ENCODE peak calls at places on chromosomes 6 and 20, in four cellular contexts. One of them, this sample, is unnamed.

GRCh38 chr6:131807644-131808459 is at the start of gene ENPP1:
- DNase-seq in BE2C: peak; percentile 61
- DNase-seq in ascending aorta: peak; percentile 53
- DNase-seq in upper lobe of right lung: peak; percentile 84
- DNase-seq in this sample: peak; percentile 83

GRCh38 chr20:44009679-44009992 is 95.0 kb downstream of the TOX2 start:
- DNase-seq in BE2C: no peak
- DNase-seq in ascending aorta: no peak
- DNase-seq in upper lobe of right lung: no peak
- DNase-seq in this sample: no peak

GRCh38 chr20:47540443-47541354 is 39.0 kb downstream of the NCOA3 start:
- DNase-seq in BE2C: no peak
- DNase-seq in ascending aorta: no peak
- DNase-seq in upper lobe of right lung: no peak
- DNase-seq in this sample: no peak

GRCh38 chr20:4225778-4226177 is 210.4 kb upstream of the RNF24 start:
- DNase-seq in BE2C: no peak
- DNase-seq in ascending aorta: no peak
- DNase-seq in upper lobe of right lung: no peak
- DNase-seq in this sample: no peak

GRCh38 chr6:87700729-87701675 is 1.0 kb downstream of the AKIRIN2 start:
- DNase-seq in BE2C: peak; percentile 40
- DNase-seq in ascending aorta: no peak
- DNase-seq in upper lobe of right lung: no peak
- DNase-seq in this sample: peak; percentile 55

GRCh38 chr6:135306740-135307420 is 125.8 kb downstream of the MYB start:
- DNase-seq in BE2C: no peak
- DNase-seq in ascending aorta: no peak
- DNase-seq in upper lobe of right lung: no peak
- DNase-seq in this sample: no peak

GRCh38 chr20:50339196-50339901 is 148.7 kb downstream of the CEBPB start:
- DNase-seq in BE2C: peak; percentile 37
- DNase-seq in ascending aorta: no peak
- DNase-seq in upper lobe of right lung: no peak
- DNase-seq in this sample: peak; percentile 29

GRCh38 chr6:7110092-7110792 is 2.5 kb downstream of the RREB1 start:
- DNase-seq in BE2C: no peak
- DNase-seq in ascending aorta: no peak
- DNase-seq in upper lobe of right lung: no peak
- DNase-seq in this sample: no peak

GRCh38 chr6:141963543-141964295 is 169.0 kb upstream of the GJE1 start:
- DNase-seq in BE2C: no peak
- DNase-seq in ascending aorta: no peak
- DNase-seq in upper lobe of right lung: no peak
- DNase-seq in this sample: no peak

GRCh38 chr6:36118550-36119107 is 11.7 kb upstream of the MAPK13 start:
- DNase-seq in BE2C: no peak
- DNase-seq in ascending aorta: no peak
- DNase-seq in upper lobe of right lung: no peak
- DNase-seq in this sample: no peak

GRCh38 chr6:13392462-13392861 is 64.1 kb upstream of the TBC1D7 start:
- DNase-seq in BE2C: no peak
- DNase-seq in ascending aorta: no peak
- DNase-seq in upper lobe of right lung: no peak
- DNase-seq in this sample: no peak

GRCh38 chr20:49885558-49886332 is 29.6 kb downstream of the SPATA2 start:
- DNase-seq in BE2C: no peak
- DNase-seq in ascending aorta: no peak
- DNase-seq in upper lobe of right lung: no peak
- DNase-seq in this sample: no peak

GRCh38 chr6:45592991-45593390 is 215.3 kb upstream of the SUPT3H start:
- DNase-seq in BE2C: no peak
- DNase-seq in ascending aorta: no peak
- DNase-seq in upper lobe of right lung: no peak
- DNase-seq in this sample: no peak

GRCh38 chr20:25626779-25627178 is 3.0 kb upstream of the NANP start:
- DNase-seq in BE2C: no peak
- DNase-seq in ascending aorta: no peak
- DNase-seq in upper lobe of right lung: no peak
- DNase-seq in this sample: no peak

GRCh38 chr20:34334654-34335407 is 28.2 kb upstream of the ITCH start:
- DNase-seq in BE2C: no peak
- DNase-seq in ascending aorta: no peak
- DNase-seq in upper lobe of right lung: no peak
- DNase-seq in this sample: no peak

GRCh38 chr20:50577175-50578018 is 67.2 kb downstream of the PTPN1 start:
- DNase-seq in BE2C: peak; percentile 58
- DNase-seq in ascending aorta: no peak
- DNase-seq in upper lobe of right lung: no peak
- DNase-seq in this sample: no peak

GRCh38 chr6:2862712-2863174 is 21.1 kb upstream of the SERPINB1 start:
- DNase-seq in BE2C: no peak
- DNase-seq in ascending aorta: no peak
- DNase-seq in upper lobe of right lung: no peak
- DNase-seq in this sample: no peak

GRCh38 chr6:24775520-24776058 is 852 bp downstream of the GMNN start:
- DNase-seq in BE2C: no peak
- DNase-seq in ascending aorta: no peak
- DNase-seq in upper lobe of right lung: no peak
- DNase-seq in this sample: peak; percentile 20

GRCh38 chr6:167470836-167471547 is 146.1 kb downstream of the TTLL2 start:
- DNase-seq in BE2C: no peak
- DNase-seq in ascending aorta: no peak
- DNase-seq in upper lobe of right lung: no peak
- DNase-seq in this sample: no peak

GRCh38 chr6:35203680-35204079 is 10.1 kb upstream of the SCUBE3 start:
- DNase-seq in BE2C: no peak
- DNase-seq in ascending aorta: no peak
- DNase-seq in upper lobe of right lung: no peak
- DNase-seq in this sample: no peak

GRCh38 chr6:131443014-131443413 is 130.0 kb upstream of the ARG1 start:
- DNase-seq in BE2C: no peak
- DNase-seq in ascending aorta: no peak
- DNase-seq in upper lobe of right lung: no peak
- DNase-seq in this sample: no peak

GRCh38 chr20:5531318-5532081 is 214.7 kb upstream of the PROKR2 start:
- DNase-seq in BE2C: no peak
- DNase-seq in ascending aorta: no peak
- DNase-seq in upper lobe of right lung: no peak
- DNase-seq in this sample: no peak

GRCh38 chr6:6884193-6884627 is 223.6 kb upstream of the RREB1 start:
- DNase-seq in BE2C: no peak
- DNase-seq in ascending aorta: no peak
- DNase-seq in upper lobe of right lung: no peak
- DNase-seq in this sample: no peak

GRCh38 chr6:66057034-66057433 is 350.0 kb upstream of the EYS start:
- DNase-seq in BE2C: no peak
- DNase-seq in ascending aorta: no peak
- DNase-seq in upper lobe of right lung: no peak
- DNase-seq in this sample: no peak

GRCh38 chr20:52201395-52201794 is 9.8 kb upstream of the ZFP64 start:
- DNase-seq in BE2C: no peak
- DNase-seq in ascending aorta: no peak
- DNase-seq in upper lobe of right lung: no peak
- DNase-seq in this sample: no peak

GRCh38 chr6:121399971-121400370 is 35.5 kb upstream of the GJA1 start:
- DNase-seq in BE2C: no peak
- DNase-seq in ascending aorta: no peak
- DNase-seq in upper lobe of right lung: no peak
- DNase-seq in this sample: no peak

GRCh38 chr6:110878751-110879539 is 4.4 kb downstream of the AMD1 start:
- DNase-seq in BE2C: peak; percentile 44
- DNase-seq in ascending aorta: no peak
- DNase-seq in upper lobe of right lung: no peak
- DNase-seq in this sample: peak; percentile 57

GRCh38 chr6:24072038-24072746 is 53.8 kb upstream of the NRSN1 start:
- DNase-seq in BE2C: no peak
- DNase-seq in ascending aorta: no peak
- DNase-seq in upper lobe of right lung: no peak
- DNase-seq in this sample: no peak

GRCh38 chr20:34537651-34538050 is 20.9 kb upstream of the MAP1LC3A start:
- DNase-seq in BE2C: no peak
- DNase-seq in ascending aorta: no peak
- DNase-seq in upper lobe of right lung: no peak
- DNase-seq in this sample: no peak

DNA sequence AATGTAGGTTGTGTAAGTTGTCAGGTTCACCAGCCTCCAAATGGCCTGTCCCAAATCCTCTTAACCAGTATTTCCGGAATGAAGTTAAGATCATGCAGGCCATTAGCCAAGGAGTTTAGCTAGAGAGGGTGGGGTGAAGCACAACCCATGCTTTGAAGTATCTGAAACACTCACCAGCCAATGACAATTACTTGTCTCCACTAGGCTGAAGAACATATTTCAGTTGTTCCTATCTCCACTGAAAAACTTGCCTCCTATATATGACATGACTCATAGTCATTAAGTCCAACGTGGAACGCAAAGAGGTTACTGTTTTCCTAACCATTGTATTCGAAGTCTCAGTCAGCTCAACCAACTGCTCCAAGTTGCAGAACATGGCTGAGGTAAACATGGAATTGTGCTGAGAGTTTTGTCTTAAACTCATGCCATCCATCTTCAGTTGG is 37.4 kb upstream of the TNFAIP3 start:
- DNase-seq in BE2C: no peak
- DNase-seq in ascending aorta: no peak
- DNase-seq in upper lobe of right lung: no peak
- DNase-seq in this sample: no peak
- H3K4me1 ChIP-seq in BE2C: no peaks in the 10 kb centered on the region
- H3K4me1 ChIP-seq in ascending aorta: no peaks in the 10 kb centered on the region
- H3K4me1 ChIP-seq in upper lobe of right lung: no peaks in the 10 kb centered on the region
- H3K4me1 ChIP-seq in this sample: no peaks in the 10 kb centered on the region

GRCh38 chr6:157457787-157458186 is 76.8 kb downstream of the ZDHHC14 start:
- DNase-seq in BE2C: no peak
- DNase-seq in ascending aorta: no peak
- DNase-seq in upper lobe of right lung: no peak
- DNase-seq in this sample: no peak

GRCh38 chr6:157462956-157463742 is 82.2 kb downstream of the ZDHHC14 start:
- DNase-seq in BE2C: no peak
- DNase-seq in ascending aorta: no peak
- DNase-seq in upper lobe of right lung: no peak
- DNase-seq in this sample: no peak

GRCh38 chr6:157460182-157460999 is 79.4 kb downstream of the ZDHHC14 start:
- DNase-seq in BE2C: no peak
- DNase-seq in ascending aorta: no peak
- DNase-seq in upper lobe of right lung: no peak
- DNase-seq in this sample: no peak

GRCh38 chr6:157459327-157459726 is 78.3 kb downstream of the ZDHHC14 start:
- DNase-seq in BE2C: no peak
- DNase-seq in ascending aorta: no peak
- DNase-seq in upper lobe of right lung: no peak
- DNase-seq in this sample: no peak

GRCh38 chr6:157461000-157461915 is 80.3 kb downstream of the ZDHHC14 start:
- DNase-seq in BE2C: no peak
- DNase-seq in ascending aorta: no peak
- DNase-seq in upper lobe of right lung: no peak
- DNase-seq in this sample: peak; percentile 41
- TF ChIP-seq CTCF in BE2C: no peak
- TF ChIP-seq CTCF in ascending aorta: no peak
- TF ChIP-seq CTCF in upper lobe of right lung: peak; percentile 30
- TF ChIP-seq CTCF in this sample: peak; percentile 39

DNA sequence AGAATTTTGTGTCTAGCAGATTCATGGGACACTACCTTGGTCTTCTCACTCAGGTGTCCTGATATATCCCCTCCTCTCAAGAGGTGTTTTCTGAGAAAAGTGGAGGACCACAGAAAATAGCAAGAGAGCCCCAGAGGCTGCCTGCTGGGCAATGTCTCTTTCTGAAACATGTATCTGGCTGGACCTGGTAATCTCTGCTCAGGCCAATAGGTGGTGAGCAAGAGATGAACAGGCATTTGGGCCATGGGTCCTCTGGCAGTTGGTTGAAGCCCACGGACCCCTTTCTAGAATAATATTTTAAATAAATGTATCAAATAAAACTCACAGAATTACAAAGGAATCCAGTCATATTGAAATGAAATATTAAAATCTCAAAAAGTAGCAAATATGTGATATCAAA is 8.8 kb upstream of the THBD start:
- DNase-seq in BE2C: no peak
- DNase-seq in ascending aorta: no peak
- DNase-seq in upper lobe of right lung: no peak
- DNase-seq in this sample: no peak
- H3K4me1 ChIP-seq in BE2C: no peaks in the 10 kb centered on the region
- H3K4me1 ChIP-seq in ascending aorta: peaks cover 15% of the 10 kb centered on the region
- H3K4me1 ChIP-seq in upper lobe of right lung: peaks cover 38% of the 10 kb centered on the region
- H3K4me1 ChIP-seq in this sample: no peaks in the 10 kb centered on the region

DNA sequence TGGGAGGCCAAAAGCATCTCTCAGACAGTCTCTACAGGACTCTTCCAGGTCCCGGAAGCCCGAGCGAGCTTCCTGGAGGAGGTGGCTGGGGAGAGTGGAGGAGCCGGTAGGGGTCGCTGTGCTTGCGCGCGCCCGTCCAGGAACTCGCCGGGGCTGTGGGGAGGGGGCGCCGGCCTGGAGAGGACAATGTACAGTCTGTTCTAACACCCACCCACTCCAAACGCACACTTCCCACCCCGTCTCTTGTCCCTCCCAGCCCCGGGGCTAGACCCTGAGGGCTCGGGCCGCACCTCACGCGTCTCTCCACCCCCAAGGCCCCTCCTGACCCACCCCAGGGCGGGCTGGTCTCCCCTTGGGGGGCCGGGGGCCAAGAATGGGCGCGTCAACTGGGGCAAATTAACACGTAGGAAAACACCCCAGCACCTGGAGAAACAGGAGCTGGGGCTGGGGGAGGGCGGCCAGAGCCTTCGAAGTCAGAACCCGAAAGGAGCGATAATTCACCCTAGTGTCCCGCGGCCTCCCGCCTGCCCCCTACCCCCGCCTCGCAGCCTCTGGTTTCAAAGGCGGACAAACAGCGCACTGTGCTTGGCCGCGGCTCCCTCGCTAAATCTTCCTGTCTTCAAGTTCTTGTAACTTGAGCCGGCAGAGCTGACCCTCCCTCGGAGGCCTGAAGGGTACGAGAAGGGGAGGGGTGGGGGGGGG is 103.2 kb upstream of the FOXP4 start:
- DNase-seq in BE2C: peak; percentile 24
- DNase-seq in ascending aorta: no peak
- DNase-seq in upper lobe of right lung: no peak
- DNase-seq in this sample: peak; percentile 89
- TF ChIP-seq CTCF in BE2C: peak; percentile 44
- TF ChIP-seq CTCF in ascending aorta: peak; percentile 3
- TF ChIP-seq CTCF in upper lobe of right lung: peak; percentile 48
- TF ChIP-seq CTCF in this sample: peak; percentile 92

This sample was measured in neural progenitor cell.